ENCODE peak calls at places on chromosomes 16 and 17, in six cellular contexts. C is HCT116, A is GM23248, Q is neural progenitor cell, S is SK-N-SH, I is PC-3. Z is an unnamed sample.

GRCh38 chr16:10490141-10490540 is 90.3 kb downstream of the EMP2 start:
- DNase-seq in C (no peak), A (peak), Q (no peak), S (no peak), I (no peak), Z (no peak)

GRCh38 chr17:73203135-73203787 is 10.4 kb downstream of the COG1 start:
- DNase-seq in C (no peak), A (no peak), Q (no peak), S (no peak), I (peak), Z (no peak)

GRCh38 chr17:76911299-76912007 is 43.2 kb downstream of the MGAT5B start:
- DNase-seq in C (no peak), A (no peak), Q (peak), S (peak), I (no peak), Z (no peak)

GRCh38 chr17:74361613-74362391 is at the start of gene BTBD17:
- DNase-seq in C (no peak), A (peak), Q (peak), S (peak), I (peak), Z (no peak)

GRCh38 chr17:6610011-6610410 is 30.5 kb downstream of the KIAA0753 start:
- DNase-seq in C (no peak), A (no peak), Q (no peak), S (no peak), I (no peak), Z (no peak)

GRCh38 chr16:29664133-29664912 is 1.3 kb downstream of the SPN start:
- DNase-seq in C (no peak), A (no peak), Q (peak), S (no peak), I (no peak), Z (no peak)

GRCh38 chr17:78558181-78558850 is 18.9 kb downstream of the DNAH17 start:
- DNase-seq in C (peak), A (peak), Q (no peak), S (peak), I (no peak), Z (no peak)

GRCh38 chr16:65663774-65664173 is 541.9 kb upstream of the CDH11 start:
- DNase-seq in C (no peak), A (no peak), Q (no peak), S (no peak), I (peak), Z (no peak)

GRCh38 chr16:73697336-73697735 is 599.3 kb upstream of the PSMD7 start:
- DNase-seq in C (no peak), A (no peak), Q (no peak), S (no peak), I (no peak), Z (no peak)

GRCh38 chr16:84599528-84600202 is 18.2 kb downstream of the COTL1 start:
- DNase-seq in C (no peak), A (peak), Q (peak), S (peak), I (no peak), Z (no peak)

GRCh38 chr16:89540557-89540956 is 19.9 kb upstream of the RPL13 start:
- DNase-seq in C (no peak), A (no peak), Q (no peak), S (no peak), I (no peak), Z (no peak)

GRCh38 chr16:14600164-14600563 is 29.9 kb downstream of the PARN start:
- DNase-seq in C (peak), A (peak), Q (peak), S (peak), I (peak), Z (peak)

GRCh38 chr17:37829446-37830142 is 84.7 kb upstream of the HNF1B start:
- DNase-seq in C (no peak), A (no peak), Q (no peak), S (no peak), I (no peak), Z (no peak)

GRCh38 chr17:10349403-10349802 is 23.4 kb downstream of the MYH13 start:
- DNase-seq in C (peak), A (peak), Q (peak), S (peak), I (no peak), Z (no peak)

GRCh38 chr16:49696414-49697101 is 159.4 kb downstream of the ZNF423 start:
- DNase-seq in C (no peak), A (no peak), Q (peak), S (peak), I (no peak), Z (no peak)

GRCh38 chr16:2256531-2257140 is 5.2 kb upstream of the ECI1 start:
- DNase-seq in C (no peak), A (no peak), Q (no peak), S (no peak), I (no peak), Z (no peak)

GRCh38 chr17:8693328-8693727 is 51.3 kb downstream of the CCDC42 start:
- DNase-seq in C (no peak), A (no peak), Q (no peak), S (no peak), I (no peak), Z (no peak)

GRCh38 chr17:78697846-78698343 is 84.2 kb downstream of the CYTH1 start:
- DNase-seq in C (no peak), A (no peak), Q (no peak), S (no peak), I (no peak), Z (no peak)

GRCh38 chr16:75550211-75550662 is 5.8 kb downstream of the TMEM231 start:
- DNase-seq in C (no peak), A (peak), Q (peak), S (no peak), I (peak), Z (peak)

GRCh38 chr17:82931696-82932060 is 91.9 kb upstream of the ZNF750 start:
- DNase-seq in C (no peak), A (peak), Q (no peak), S (no peak), I (peak), Z (no peak)

GRCh38 chr16:50565428-50565827 is 17.2 kb downstream of the NKD1 start:
- DNase-seq in C (no peak), A (no peak), Q (no peak), S (no peak), I (no peak), Z (no peak)

GRCh38 chr16:13519871-13520270 is 400.1 kb upstream of the ERCC4 start:
- DNase-seq in C (no peak), A (no peak), Q (no peak), S (no peak), I (no peak), Z (no peak)

GRCh38 chr17:67479119-67479517 is 102.0 kb downstream of the PITPNC1 start:
- DNase-seq in C (no peak), A (no peak), Q (no peak), S (no peak), I (no peak), Z (no peak)

GRCh38 chr17:17676752-17677151 is 4.5 kb upstream of the RAI1 start:
- DNase-seq in C (no peak), A (no peak), Q (no peak), S (no peak), I (no peak), Z (no peak)
- H3K9ac ChIP-seq in C (no peak), A (no peak), Q (no peak), S (no peak), I (no peak), Z (no peak)

GRCh38 chr16:57185945-57186629 is at the start of the genes PSME3IP1 and RSPRY1:
- DNase-seq in C (peak), A (peak), Q (peak), S (peak), I (peak), Z (peak)

GRCh38 chr16:57186630-57187507 is 740 bp downstream of the RSPRY1 start:
- DNase-seq in C (no peak), A (peak), Q (peak), S (peak), I (peak), Z (peak)

GRCh38 chr16:57185446-57185944 is 344 bp downstream of the PSME3IP1 start:
- DNase-seq in C (no peak), A (peak), Q (peak), S (peak), I (peak), Z (no peak)

GRCh38 chr16:57184113-57184512 is 1.7 kb downstream of the PSME3IP1 start:
- DNase-seq in C (no peak), A (no peak), Q (no peak), S (no peak), I (no peak), Z (no peak)

DNA sequence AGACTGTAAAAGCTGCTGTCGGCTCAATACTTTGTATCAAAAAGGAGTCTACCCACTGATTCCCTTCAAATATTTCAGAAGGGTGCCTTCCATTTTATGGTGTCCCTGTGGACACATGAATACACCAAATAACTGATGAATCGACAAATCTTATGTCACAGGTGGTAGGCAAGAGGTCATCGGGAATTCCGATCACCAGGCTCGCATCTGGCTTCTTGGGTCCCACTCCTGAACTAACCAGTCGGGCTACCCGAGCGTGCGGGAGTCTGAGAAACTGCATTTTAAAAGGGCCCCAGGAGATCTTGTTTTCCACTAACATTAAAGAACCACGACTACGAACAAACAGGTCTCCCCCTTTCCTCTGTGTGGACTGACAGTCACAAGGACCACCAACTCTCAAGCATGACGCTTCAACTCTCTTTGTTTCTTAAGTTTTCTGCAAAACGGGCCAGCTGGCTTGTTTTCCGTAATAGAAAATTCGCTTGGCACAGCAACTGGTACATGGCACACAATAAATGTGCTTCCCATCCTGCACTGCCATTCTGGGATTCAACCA is 871 bp downstream of the PSME3IP1 start:
- DNase-seq in C (no peak), A (no peak), Q (peak), S (peak), I (no peak), Z (no peak)
- TF ChIP-seq EZH2phosphoT487 in C (no peak), A (no peak), Q (no peak), S (no peak), I (no peak), Z (no peak)

GRCh38 chr17:2191785-2192184 is 111.8 kb downstream of the SMG6 start:
- DNase-seq in C (no peak), A (no peak), Q (no peak), S (no peak), I (no peak), Z (no peak)

GRCh38 chr17:2192367-2193028 is 111.1 kb downstream of the SMG6 start:
- DNase-seq in C (peak), A (peak), Q (no peak), S (peak), I (peak), Z (no peak)

GRCh38 chr17:2189231-2189630 is 114.4 kb downstream of the SMG6 start:
- DNase-seq in C (no peak), A (peak), Q (no peak), S (no peak), I (no peak), Z (no peak)

GRCh38 chr17:2190014-2190413 is 113.6 kb downstream of the SMG6 start:
- DNase-seq in C (no peak), A (peak), Q (no peak), S (no peak), I (peak), Z (no peak)

GRCh38 chr17:2191227-2191626 is 112.4 kb downstream of the SMG6 start:
- DNase-seq in C (no peak), A (no peak), Q (peak), S (no peak), I (no peak), Z (no peak)
- H3K9ac ChIP-seq in C (no peak), A (no peak), Q (no peak), S (peak), I (no peak), Z (no peak)

GRCh38 chr16:82954224-82954929 is 327.6 kb downstream of the CDH13 start:
- DNase-seq in C (no peak), A (peak), Q (no peak), S (no peak), I (no peak), Z (no peak)
- TF ChIP-seq EZH2phosphoT487 in C (no peak), A (no peak), Q (no peak), S (no peak), I (no peak), Z (no peak)

GRCh38 chr16:77297996-77298637 is 98.9 kb downstream of the SYCE1L start:
- DNase-seq in C (no peak), A (peak), Q (no peak), S (no peak), I (peak), Z (no peak)
- H3K9ac ChIP-seq in C (no peak), A (no peak), Q (no peak), S (no peak), I (no peak), Z (no peak)

DNA sequence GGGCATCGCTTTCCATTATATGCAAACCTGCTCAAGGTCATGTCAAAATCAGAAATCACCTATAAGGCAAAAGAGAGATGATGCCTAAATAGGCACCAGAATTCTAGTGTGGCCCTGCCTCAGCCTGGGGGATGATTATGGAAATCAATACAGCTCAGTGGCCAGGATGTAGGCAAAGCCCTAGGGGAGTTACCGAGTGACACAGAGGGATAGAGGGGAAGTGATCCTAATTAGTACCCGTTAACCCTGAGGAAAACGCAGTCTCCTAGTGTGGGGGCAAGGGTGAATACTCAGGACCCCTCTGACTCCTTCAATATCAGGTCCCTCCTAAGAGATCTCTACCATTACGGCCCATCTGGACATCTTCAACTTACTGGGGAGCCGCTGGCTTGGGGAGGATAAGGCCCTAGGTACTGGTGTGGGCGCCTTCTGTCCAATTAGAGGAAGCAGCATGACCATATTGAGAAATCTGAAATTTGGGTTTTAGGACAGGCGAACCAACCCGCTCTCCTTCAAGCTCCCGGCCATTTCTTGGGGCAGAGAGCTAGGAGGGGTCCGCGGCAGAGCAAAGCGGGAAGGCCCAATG is 725 bp downstream of the NT5C3B start:
- DNase-seq in C (no peak), A (peak), Q (peak), S (no peak), I (no peak), Z (no peak)
- TF ChIP-seq EZH2phosphoT487 in C (no peak), A (no peak), Q (no peak), S (no peak), I (no peak), Z (no peak)

Z was measured in MM.1S.